ENCODE peak calls at places on chromosome 7, in seven cellular contexts. V, L, G, R, I, X and M are unnamed samples.

GRCh38 chr7:73560035-73560835 is 2.7 kb upstream of the BCL7B start:
- DNase-seq in V (peak), L (no peak), X (no peak), R (peak), G (peak), I (peak), M (peak)

GRCh38 chr7:89104748-89105685 is 309.5 kb upstream of the TEX47 start:
- DNase-seq in L (no peak), X (no peak), V (no peak), I (no peak), R (no peak), G (no peak), M (no peak)

GRCh38 chr7:39644170-39644569 is 20.8 kb downstream of the RALA start:
- DNase-seq in V (no peak), R (peak), I (no peak), X (no peak), L (no peak), G (peak), M (no peak)

GRCh38 chr7:36128448-36129047 is 24.5 kb upstream of the EEPD1 start:
- DNase-seq in L (no peak), G (peak), X (no peak), V (peak), I (no peak), R (peak), M (peak)

GRCh38 chr7:107505997-107506682 is 36.3 kb downstream of the GPR22 start:
- DNase-seq in V (peak), G (peak), X (no peak), I (no peak), L (no peak), R (peak), M (no peak)

GRCh38 chr7:24341677-24342076 is 57.7 kb downstream of the NPY start:
- DNase-seq in X (no peak), I (no peak), L (no peak), V (no peak), R (peak), G (no peak), M (no peak)

GRCh38 chr7:360454-361100 is 70.6 kb downstream of the FOXL3 start:
- DNase-seq in R (no peak), L (no peak), G (no peak), I (no peak), X (peak), V (no peak), M (no peak)

GRCh38 chr7:5525271-5526189 is 101.9 kb upstream of the TNRC18 start:
- DNase-seq in R (peak), L (peak), V (peak), G (peak), I (peak), X (no peak), M (peak)

GRCh38 chr7:94578615-94579014 is 69.0 kb downstream of the CASD1 start:
- DNase-seq in I (no peak), G (no peak), V (peak), R (peak), L (no peak), X (no peak), M (no peak)

GRCh38 chr7:44057181-44057848 is 8.1 kb downstream of the PGAM2 start:
- DNase-seq in X (no peak), R (no peak), I (no peak), G (no peak), L (no peak), V (no peak), M (no peak)

GRCh38 chr7:45919231-45919825 is 1.7 kb downstream of the IGFBP3 start:
- DNase-seq in L (no peak), R (no peak), X (no peak), V (no peak), I (no peak), G (no peak), M (no peak)

GRCh38 chr7:78585958-78586357 is 787.4 kb downstream of the PHTF2 start:
- DNase-seq in X (no peak), R (no peak), L (no peak), V (no peak), I (no peak), G (no peak), M (no peak)